ENCODE peak calls at places on chromosomes 13 and 19, in four cellular contexts. F, H, R and X are unnamed samples.
A peak's percentile ranks its signal among the peaks of the same experiment; 100 is the strongest.

GRCh38 chr19:10896851-10897526 is 25.6 kb downstream of the CARM1 start:
- DNase-seq in F (no peak), H (peak; percentile 69), R (no peak), X (no peak)

GRCh38 chr19:42143341-42144234 is 11.3 kb upstream of the POU2F2 start:
- DNase-seq in F (peak; percentile 73), R (peak; percentile 73), H (peak; percentile 30), X (peak; percentile 89)

GRCh38 chr13:43905435-43906031 is 25.8 kb downstream of the LACC1 start:
- DNase-seq in H (peak; percentile 77), R (peak; percentile 72), F (no peak), X (no peak)

GRCh38 chr19:1064661-1065605 is 2.0 kb upstream of the ARHGAP45 start:
- DNase-seq in R (peak; percentile 82), F (peak; percentile 81), H (peak; percentile 68), X (no peak)

GRCh38 chr13:28679628-28680027 is 20.7 kb downstream of the POMP start:
- DNase-seq in H (peak; percentile 31), R (no peak), F (no peak), X (no peak)

GRCh38 chr19:45917421-45918091 is 3.0 kb upstream of the NANOS2 start:
- DNase-seq in H (no peak), R (no peak), F (no peak), X (no peak)

GRCh38 chr19:7620442-7621412 is 8.6 kb downstream of the XAB2 start:
- DNase-seq in R (no peak), F (no peak), H (no peak), X (no peak)

GRCh38 chr19:7455600-7456296 is 33.1 kb downstream of the PEX11G start:
- DNase-seq in R (no peak), F (no peak), H (no peak), X (no peak)

GRCh38 chr19:43534811-43535761 is 2.1 kb downstream of the ZNF575 start:
- DNase-seq in F (peak; percentile 92), R (peak; percentile 93), H (peak; percentile 61), X (peak; percentile 76)

DNA sequence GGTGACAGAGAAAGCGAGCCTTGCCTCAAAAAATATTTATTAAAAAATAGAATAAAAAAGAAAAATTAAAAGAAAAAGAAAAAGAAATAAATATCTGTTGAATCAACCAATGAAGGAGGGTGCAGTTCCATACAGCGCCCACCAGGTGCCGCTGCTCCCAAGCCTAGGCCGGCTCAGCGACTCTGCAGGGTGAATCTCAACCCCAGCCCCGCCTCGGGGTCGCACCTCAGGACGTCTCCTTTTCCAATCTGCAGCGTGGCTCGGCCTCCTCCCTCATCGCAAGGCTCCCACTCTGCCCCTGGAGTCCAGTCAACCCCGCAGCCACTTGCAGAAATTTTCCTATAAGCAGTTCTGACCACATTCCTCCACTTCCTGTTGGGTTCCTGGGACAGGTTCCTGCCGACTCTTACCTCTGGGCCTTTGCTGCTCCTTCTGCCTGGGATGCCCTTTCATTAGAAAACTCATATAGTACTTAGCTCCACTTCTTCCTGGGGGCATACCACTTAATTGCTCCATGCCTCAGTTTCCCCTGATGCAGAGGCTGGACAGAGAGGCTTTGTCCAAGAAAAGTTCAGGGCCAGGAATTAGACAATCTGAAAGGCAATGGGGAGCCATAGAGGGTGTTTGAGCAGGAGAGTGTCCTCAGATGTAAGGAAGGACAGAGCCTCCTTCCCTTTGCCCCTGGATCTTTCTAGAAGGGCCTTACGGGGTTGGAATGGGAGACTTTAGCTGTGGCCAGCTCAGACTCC is 24.3 kb downstream of the NFILZ start:
- DNase-seq in H (peak; percentile 27), F (peak; percentile 75), R (peak; percentile 68), X (peak; percentile 13)
- H3K56ac ChIP-seq in H (no peak overlapping the region), F (no peak overlapping the region), R (peak overlapping the region; percentile 58), X (no peak overlapping the region)

GRCh38 chr19:30565680-30566079 is 193.5 kb downstream of the ZNF536 start:
- DNase-seq in F (no peak), H (no peak), R (no peak), X (no peak)

GRCh38 chr19:30563691-30564090 is 191.5 kb downstream of the ZNF536 start:
- DNase-seq in H (no peak), F (no peak), R (no peak), X (no peak)

GRCh38 chr19:30564551-30565011 is 192.4 kb downstream of the ZNF536 start:
- DNase-seq in H (no peak), F (peak; percentile 42), R (no peak), X (no peak)

GRCh38 chr19:30559446-30559845 is 187.3 kb downstream of the ZNF536 start:
- DNase-seq in H (no peak), F (no peak), R (no peak), X (no peak)

DNA sequence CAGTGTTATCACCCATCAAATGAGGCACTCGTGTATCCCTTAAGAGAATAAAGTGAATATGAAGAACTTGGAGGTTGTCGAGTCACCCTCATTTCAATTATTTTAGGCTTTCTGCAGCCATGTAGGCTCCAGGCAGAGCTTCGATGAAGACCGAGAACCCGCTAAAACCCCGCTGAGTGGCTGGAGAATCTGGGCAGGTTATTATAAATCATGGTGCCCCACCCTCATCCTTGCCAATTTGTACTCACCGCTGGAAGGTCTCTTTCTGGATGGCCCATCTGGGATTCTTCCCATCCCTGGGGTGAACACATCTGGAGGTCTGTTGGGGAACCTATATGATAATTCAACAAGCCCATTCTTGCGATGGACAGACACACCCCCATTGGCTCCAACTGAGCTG is 190.8 kb downstream of the ZNF536 start:
- DNase-seq in F (no peak), H (no peak), R (no peak), X (no peak)
- H3K56ac ChIP-seq in F (no peak overlapping the region), H (no peak overlapping the region), R (no peak overlapping the region), X (no peak overlapping the region)

DNA sequence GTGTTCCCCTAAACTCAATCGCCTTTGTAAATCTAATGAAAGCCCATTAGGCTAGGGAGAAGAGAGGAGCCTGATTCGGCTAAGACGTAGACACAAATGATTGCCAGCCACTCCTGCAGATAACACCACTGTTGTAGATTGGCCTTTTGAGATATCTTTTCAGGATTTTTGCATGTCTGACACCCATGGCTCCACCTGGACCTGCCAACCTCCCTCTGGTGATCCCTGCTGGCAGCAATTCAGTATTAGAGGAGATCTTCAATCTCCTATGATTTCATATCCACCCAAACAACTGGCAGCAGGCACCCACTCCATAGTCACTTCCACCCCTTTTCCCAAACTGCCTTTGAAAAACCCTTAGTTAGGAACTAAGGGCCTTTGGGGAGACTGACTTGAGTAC is 191.9 kb upstream of the UBL3 start:
- DNase-seq in F (no peak), R (peak; percentile 93), H (no peak), X (no peak)
- H3K56ac ChIP-seq in F (no peak overlapping the region), R (peak overlapping the region; percentile 81), H (no peak overlapping the region), X (no peak overlapping the region)

GRCh38 chr13:111344471-111345191 is 24.2 kb downstream of the TEX29 start:
- DNase-seq in F (peak; percentile 95), R (peak; percentile 94), H (peak; percentile 92), X (peak; percentile 84)
- H3K56ac ChIP-seq in F (no peak overlapping the region), R (no peak overlapping the region), H (no peak overlapping the region), X (no peak overlapping the region)

DNA sequence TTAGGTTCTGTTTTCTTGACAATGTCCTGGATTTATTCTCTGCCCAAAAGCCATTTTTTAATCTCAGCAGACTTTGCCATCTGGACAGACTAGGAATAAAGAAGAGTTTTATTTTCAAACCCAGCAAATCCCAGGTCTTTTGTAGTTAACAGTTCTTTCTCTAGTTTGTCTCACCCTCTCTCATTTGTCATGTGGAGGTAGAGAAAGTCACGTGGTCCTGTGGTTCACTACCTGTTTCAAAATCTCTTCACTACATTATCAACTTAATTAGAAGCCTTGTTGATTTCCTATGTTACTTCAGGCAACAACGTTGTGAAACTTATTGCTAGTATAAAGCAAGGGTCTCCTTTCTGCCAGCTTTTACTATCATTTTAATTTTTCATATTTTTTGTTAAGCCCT is 1222.6 kb downstream of the EFNB2 start:
- DNase-seq in R (no peak), F (no peak), H (no peak), X (no peak)
- H3K56ac ChIP-seq in R (no peak overlapping the region), F (no peak overlapping the region), H (no peak overlapping the region), X (no peak overlapping the region)

DNA sequence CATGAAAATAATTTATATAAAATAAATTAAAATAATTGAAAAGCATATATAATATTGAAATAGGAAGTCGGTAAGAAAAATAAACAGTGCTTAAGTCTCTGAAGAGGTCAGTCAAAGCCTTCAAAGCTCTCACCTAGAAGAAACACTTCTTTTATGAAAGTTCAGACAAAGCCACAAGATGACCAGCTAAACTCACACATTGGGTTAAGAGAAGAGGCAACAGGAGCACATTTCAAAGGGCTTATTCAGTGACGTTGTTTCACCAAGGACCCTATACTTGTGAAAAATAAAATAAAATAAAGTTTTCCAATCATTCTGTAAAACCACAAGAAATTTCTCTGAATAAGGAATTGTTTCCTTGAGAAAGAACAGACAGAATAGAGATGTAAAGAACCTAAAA is 2.5 kb upstream of the ITM2B start:
- DNase-seq in F (no peak), H (no peak), R (no peak), X (no peak)
- H3K56ac ChIP-seq in F (no peak overlapping the region), H (no peak overlapping the region), R (no peak overlapping the region), X (no peak overlapping the region)

GRCh38 chr13:113040031-113040430 is 65.6 kb upstream of the F7 start:
- DNase-seq in F (no peak), H (no peak), R (no peak), X (no peak)
- H3K56ac ChIP-seq in F (no peak overlapping the region), H (no peak overlapping the region), R (no peak overlapping the region), X (no peak overlapping the region)

DNA sequence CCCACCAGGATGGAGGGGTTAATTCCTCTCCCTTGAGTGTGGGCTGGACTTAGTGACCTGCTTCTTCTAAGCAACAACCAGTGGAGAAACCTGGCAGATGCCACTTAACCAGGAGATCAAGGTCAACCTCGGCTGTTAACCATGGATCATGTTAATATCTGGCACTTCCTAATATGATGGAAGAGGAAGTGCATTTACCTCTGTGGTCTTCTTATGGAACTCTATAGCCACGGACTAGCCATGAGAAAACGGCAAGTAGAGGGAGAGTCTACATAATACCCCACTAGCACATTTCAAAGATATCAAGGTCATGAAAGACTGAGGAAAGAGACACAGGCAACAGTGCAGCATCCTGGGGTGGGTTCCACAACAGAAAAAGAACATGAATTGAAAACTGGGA is 31.4 kb downstream of the MLLT1 start:
- DNase-seq in H (no peak), R (no peak), F (no peak), X (no peak)
- H3K56ac ChIP-seq in H (no peak overlapping the region), R (no peak overlapping the region), F (no peak overlapping the region), X (no peak overlapping the region)

DNA sequence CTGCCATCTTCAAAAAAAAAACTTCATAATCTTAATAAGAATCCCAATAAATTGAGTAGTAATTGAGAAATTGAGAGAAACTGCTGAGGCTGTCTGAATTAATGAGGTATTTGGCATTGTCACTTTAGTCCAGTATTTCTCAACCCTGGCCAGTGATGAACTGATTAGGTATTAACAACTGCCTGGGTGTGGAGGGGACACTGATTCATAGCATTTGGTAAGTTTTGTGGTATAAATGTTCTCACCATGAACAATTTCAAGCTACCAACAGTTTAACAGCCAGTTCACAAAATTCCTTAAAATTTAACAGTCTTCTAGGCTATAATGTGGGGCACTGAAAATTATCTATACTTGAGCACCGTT is 18.3 kb downstream of the GPC6 start:
- DNase-seq in F (no peak), H (peak; percentile 38), R (no peak), X (no peak)
- H3K56ac ChIP-seq in F (no peak overlapping the region), H (peak overlapping the region; percentile 13), R (no peak overlapping the region), X (no peak overlapping the region)

DNA sequence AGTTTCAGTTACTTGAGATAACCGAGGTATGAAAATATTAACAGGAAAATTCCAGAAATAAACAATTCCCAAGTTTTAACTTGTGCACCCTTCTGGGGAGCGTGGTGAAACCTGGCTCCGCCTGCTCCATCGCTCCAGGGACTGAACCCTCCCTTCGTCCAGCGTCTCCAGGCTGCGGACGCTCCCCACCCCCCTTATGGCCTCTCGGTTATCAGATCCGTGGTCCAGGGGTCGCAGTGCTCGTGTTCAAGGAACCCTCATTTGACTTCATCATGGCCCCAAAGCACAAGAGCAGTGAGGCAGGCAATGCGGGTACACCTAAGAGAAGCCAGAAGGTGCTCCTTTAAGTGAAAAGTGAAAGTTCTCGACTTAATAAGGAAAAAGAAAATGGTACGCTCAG is 71.1 kb downstream of the ATP11A start:
- DNase-seq in H (no peak), R (no peak), F (no peak), X (no peak)
- H3K56ac ChIP-seq in H (no peak overlapping the region), R (no peak overlapping the region), F (no peak overlapping the region), X (no peak overlapping the region)